ENCODE peak calls at places on chromosomes 11 and 22, in eight cellular contexts. S is upper lobe of right lung; T is fibroblast of lung; G is GM23338; N is gastrocnemius medialis; X is HFF-Myc; K is heart right ventricle; U is Jurkat, Clone E6-1. H is an unnamed sample.

GRCh38 chr11:66020618-66021357 is 5.5 kb downstream of the CATSPER1 start:
- DNase-seq in X (no peak), S (peak; percentile 82), T (peak; percentile 61), G (no peak), K (no peak), U (no peak), N (no peak), H (no peak)

GRCh38 chr11:123321641-123322040 is 108.4 kb upstream of the GRAMD1B start:
- DNase-seq in X (no peak), T (no peak), G (no peak), U (no peak), S (no peak), N (no peak), K (no peak), H (no peak)

GRCh38 chr11:19079643-19080440 is 19.3 kb upstream of the MRGPRX2 start:
- DNase-seq in K (no peak), G (no peak), S (no peak), X (peak; percentile 52), N (no peak), T (peak; percentile 60), U (no peak), H (peak; percentile 90)

GRCh38 chr11:27761356-27761755 is 61.1 kb upstream of the BDNF start:
- DNase-seq in N (no peak), X (no peak), S (no peak), U (no peak), T (no peak), G (no peak), K (no peak), H (no peak)

GRCh38 chr22:45112136-45112879 is 51.4 kb upstream of the NUP50 start:
- DNase-seq in N (no peak), X (no peak), K (no peak), U (no peak), T (peak; percentile 4), S (peak; percentile 32), G (no peak), H (no peak)

GRCh38 chr11:12218909-12219308 is 108.5 kb downstream of the MICAL2 start:
- DNase-seq in G (no peak), U (no peak), N (no peak), K (no peak), S (no peak), X (no peak), T (no peak), H (no peak)

GRCh38 chr11:66579017-66579606 is 10.7 kb upstream of the CTSF start:
- DNase-seq in K (peak; percentile 85), S (peak; percentile 89), T (peak; percentile 65), X (no peak), U (peak; percentile 26), N (peak; percentile 50), G (peak; percentile 85), H (peak; percentile 23)

GRCh38 chr11:100824041-100824440 is 137.0 kb downstream of the ARHGAP42 start:
- DNase-seq in K (no peak), N (no peak), X (no peak), S (no peak), G (peak; percentile 48), U (no peak), T (no peak), H (no peak)

GRCh38 chr22:23834406-23834805 is 4.4 kb downstream of the DERL3 start:
- DNase-seq in K (no peak), G (no peak), N (no peak), S (peak; percentile 48), T (no peak), X (no peak), U (no peak), H (no peak)

GRCh38 chr22:39556970-39557811 is 13.4 kb upstream of the CACNA1I start:
- DNase-seq in S (no peak), K (no peak), U (no peak), T (peak; percentile 18), X (no peak), G (peak; percentile 57), N (no peak), H (no peak)

GRCh38 chr11:2366271-2366670 is 10.8 kb upstream of the CD81 start:
- DNase-seq in S (no peak), K (no peak), N (no peak), T (no peak), G (no peak), X (no peak), U (no peak), H (no peak)

GRCh38 chr11:116042125-116042524 is 537.9 kb upstream of the CADM1 start:
- DNase-seq in U (no peak), G (no peak), S (no peak), X (no peak), K (no peak), N (no peak), T (no peak), H (no peak)

GRCh38 chr11:110897035-110897434 is 184.8 kb upstream of the ARHGAP20 start:
- DNase-seq in X (peak; percentile 53), T (peak; percentile 82), N (no peak), G (no peak), K (no peak), U (no peak), S (no peak), H (peak; percentile 76)

GRCh38 chr22:28984482-28985158 is 77.0 kb downstream of the C22orf31 start:
- DNase-seq in G (no peak), N (no peak), X (no peak), S (no peak), U (no peak), K (no peak), T (no peak), H (no peak)

GRCh38 chr11:58575377-58576020 is at the start of gene LPXN:
- DNase-seq in X (no peak), S (no peak), G (no peak), U (peak; percentile 85), K (no peak), N (no peak), T (no peak), H (peak; percentile 52)

GRCh38 chr11:117259417-117259816 is 26.9 kb downstream of the RNF214 start:
- DNase-seq in U (no peak), K (no peak), X (peak; percentile 36), T (peak; percentile 75), S (no peak), N (no peak), G (no peak), H (peak; percentile 57)

GRCh38 chr11:14642873-14643696 is 519 bp upstream of the PDE3B start:
- DNase-seq in K (no peak), N (no peak), G (peak; percentile 5), S (peak; percentile 61), U (no peak), X (no peak), T (no peak), H (no peak)

GRCh38 chr11:108693852-108694251 is 29.0 kb downstream of the DDX10 start:
- DNase-seq in N (no peak), X (no peak), T (peak; percentile 48), S (no peak), K (no peak), U (no peak), G (no peak), H (no peak)

GRCh38 chr11:40877256-40877655 is 582.2 kb downstream of the LRRC4C start:
- DNase-seq in X (no peak), K (no peak), S (no peak), T (no peak), U (no peak), G (no peak), N (no peak), H (no peak)
- H3K4me3 ChIP-seq in X (no peak overlapping the region), K (no peak overlapping the region), S (no peak overlapping the region), T (no peak overlapping the region), U (no peak overlapping the region), G (no peak overlapping the region), N (no peak overlapping the region), H (no peak overlapping the region)

DNA sequence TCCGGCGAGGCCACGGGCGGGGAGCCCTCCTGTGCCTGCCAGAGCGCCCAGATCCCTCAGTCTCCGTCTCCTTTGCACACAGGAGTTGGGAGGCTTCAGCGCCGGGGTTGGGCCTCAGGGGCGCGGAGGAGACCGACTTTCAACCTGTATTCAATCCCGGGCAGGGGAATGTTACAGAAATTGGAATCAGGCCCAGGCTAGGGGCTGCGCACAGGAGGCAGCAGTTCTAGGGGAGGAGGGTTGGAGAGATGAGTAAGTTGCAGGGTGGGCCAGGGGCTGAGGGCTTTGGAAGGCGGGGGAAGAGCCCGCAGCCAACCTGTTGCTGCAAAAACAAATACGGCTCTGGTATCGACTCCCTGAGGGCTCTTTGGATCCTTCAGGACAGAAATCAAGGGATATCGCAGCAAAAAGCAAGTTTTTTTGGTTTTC is 651 bp upstream of the KCNA4 start:
- DNase-seq in G (peak; percentile 50), K (no peak), N (no peak), X (no peak), T (no peak), S (no peak), U (no peak), H (no peak)
- H3K4me3 ChIP-seq in G (peak overlapping the region; percentile 62), K (peak overlapping the region; percentile 56), N (peak overlapping the region; percentile 7), X (no peak overlapping the region), T (no peak overlapping the region), S (peak overlapping the region; percentile 42), U (no peak overlapping the region), H (no peak overlapping the region)

GRCh38 chr11:134349802-134350355 is 18.1 kb downstream of the GLB1L2 start:
- DNase-seq in T (no peak), G (no peak), S (no peak), X (no peak), U (no peak), N (no peak), K (no peak), H (no peak)
- H3K4me3 ChIP-seq in T (no peak overlapping the region), G (no peak overlapping the region), S (no peak overlapping the region), X (no peak overlapping the region), U (no peak overlapping the region), N (no peak overlapping the region), K (no peak overlapping the region), H (no peak overlapping the region)

GRCh38 chr22:19759994-19760651 is 455 bp upstream of the TBX1 start:
- DNase-seq in N (no peak), U (no peak), K (no peak), X (no peak), S (no peak), G (peak; percentile 42), T (no peak), H (no peak)

GRCh38 chr22:19761500-19762314 is 1.1 kb downstream of the TBX1 start:
- DNase-seq in X (no peak), S (no peak), N (no peak), K (no peak), U (no peak), G (peak; percentile 53), T (no peak), H (no peak)

GRCh38 chr22:19762315-19763140 is 1.9 kb downstream of the TBX1 start:
- DNase-seq in N (no peak), U (no peak), S (no peak), G (peak; percentile 46), T (no peak), X (no peak), K (no peak), H (no peak)

GRCh38 chr22:19760652-19761002 is at the start of gene TBX1:
- DNase-seq in X (no peak), S (no peak), N (no peak), G (no peak), T (no peak), K (no peak), U (no peak), H (no peak)

DNA sequence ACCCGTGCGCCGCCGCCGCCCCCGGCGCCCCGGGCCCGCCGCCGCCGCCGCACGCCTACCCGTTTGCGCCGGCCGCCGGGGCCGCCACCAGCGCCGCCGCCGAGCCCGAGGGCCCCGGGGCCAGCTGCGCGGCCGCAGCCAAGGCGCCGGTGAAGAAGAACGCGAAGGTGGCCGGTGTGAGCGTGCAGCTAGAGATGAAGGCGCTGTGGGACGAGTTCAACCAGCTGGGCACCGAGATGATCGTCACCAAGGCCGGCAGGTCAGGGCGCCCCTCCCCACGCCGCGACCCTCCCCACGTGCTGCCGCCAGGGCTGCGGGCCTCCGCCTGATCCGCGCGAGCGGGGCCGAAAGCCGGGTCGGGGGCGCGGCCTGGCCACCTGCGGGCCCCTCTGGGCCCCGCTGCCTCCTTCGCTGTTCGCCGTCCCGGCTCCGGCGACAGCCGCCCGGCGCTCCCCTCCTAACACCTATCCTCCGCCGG is 483 bp downstream of the TBX1 start:
- DNase-seq in N (no peak), X (no peak), T (no peak), U (no peak), S (no peak), K (no peak), G (peak; percentile 34), H (no peak)
- H3K4me3 ChIP-seq in N (peak overlapping the region; percentile 52), X (peak overlapping the region; percentile 44), T (no peak overlapping the region), U (no peak overlapping the region), S (no peak overlapping the region), K (no peak overlapping the region), G (peak overlapping the region; percentile 43), H (no peak overlapping the region)